ENCODE peak calls at places on chromosomes 6 and 20, in five cellular contexts. B, N, Y, A and K are unnamed samples.

GRCh38 chr6:26056583-26057350 is 30.5 kb upstream of the HFE start:
- DNase-seq in N (peak), B (peak), Y (peak), A (peak), K (peak)

GRCh38 chr6:145886228-145886956 is 71.8 kb upstream of the FBXO30 start:
- DNase-seq in Y (peak), A (no peak), B (no peak), N (no peak), K (peak)

GRCh38 chr6:84082693-84083265 is 49.2 kb downstream of the MRAP2 start:
- DNase-seq in B (no peak), A (no peak), Y (peak), N (no peak), K (no peak)

GRCh38 chr20:10478930-10479329 is 43.8 kb downstream of the SLX4IP start:
- DNase-seq in N (no peak), Y (no peak), A (no peak), B (no peak), K (no peak)

GRCh38 chr20:59026904-59027745 is 5.0 kb downstream of the ATP5F1E start:
- DNase-seq in B (no peak), A (no peak), Y (no peak), N (no peak), K (no peak)

GRCh38 chr20:53833333-53834043 is 236.9 kb downstream of the BCAS1 start:
- DNase-seq in A (no peak), Y (no peak), B (no peak), N (no peak), K (no peak)

GRCh38 chr6:166861961-166862286 is 94.4 kb downstream of the RNASET2 start:
- DNase-seq in Y (no peak), N (no peak), B (no peak), A (no peak), K (no peak)

GRCh38 chr20:5495026-5495425 is 178.3 kb upstream of the PROKR2 start:
- DNase-seq in Y (no peak), A (no peak), N (no peak), B (no peak), K (no peak)

GRCh38 chr6:158711264-158711663 is 61.4 kb downstream of the SYTL3 start:
- DNase-seq in Y (peak), N (no peak), B (no peak), A (no peak), K (no peak)
- H3K4me3 ChIP-seq in Y (peak), N (no peak), B (no peak), A (no peak), K (no peak)

DNA sequence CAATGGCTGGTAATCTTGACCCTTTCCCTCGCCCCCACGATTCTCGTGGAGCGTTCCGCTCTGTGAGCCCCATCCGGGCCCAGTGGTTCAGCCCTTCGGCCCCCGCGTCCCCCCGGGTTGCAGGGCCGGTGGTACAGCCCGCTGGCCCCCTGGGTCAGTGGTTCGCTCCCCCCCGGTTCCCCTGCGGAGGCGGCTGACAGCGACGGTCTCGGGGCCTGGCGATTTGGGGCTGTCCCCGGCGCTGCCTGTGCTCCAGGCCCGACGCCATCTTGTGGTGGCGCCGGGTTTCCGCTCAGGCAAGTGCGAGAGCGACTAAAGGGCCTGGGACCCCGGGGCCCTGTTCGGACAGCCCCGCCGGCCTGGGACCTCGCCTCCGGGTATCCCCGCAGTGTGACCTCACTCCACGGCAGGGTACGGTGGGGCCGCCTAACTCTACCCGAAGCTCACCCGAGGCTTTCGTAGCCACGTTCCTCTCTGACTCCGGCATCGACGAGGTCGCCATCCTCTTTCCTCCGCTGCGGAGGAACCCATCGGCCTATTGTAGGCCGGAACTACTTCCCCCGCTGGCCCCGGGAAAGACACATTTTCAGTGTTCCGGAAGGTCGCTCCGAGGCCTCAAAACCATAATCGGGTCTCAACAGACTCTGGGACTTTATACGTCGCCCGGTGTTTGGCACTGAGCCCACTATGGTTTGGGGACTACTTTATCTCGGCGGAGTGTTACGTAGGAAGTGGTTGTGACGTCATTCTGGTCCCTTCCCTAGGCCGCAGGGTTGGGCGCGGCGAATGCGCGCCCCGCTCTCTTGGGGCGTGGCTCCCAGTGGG is at the start of gene ZNF335:
- DNase-seq in A (peak), N (peak), B (peak), Y (peak), K (peak)
- TF ChIP-seq CTCF in A (peak), N (no peak), B (peak), Y (no peak), K (peak)

GRCh38 chr6:2896741-2897140 is 6.4 kb downstream of the SERPINB9 start:
- DNase-seq in A (no peak), Y (no peak), N (no peak), B (no peak), K (no peak)

GRCh38 chr6:2899596-2899995 is 3.5 kb downstream of the SERPINB9 start:
- DNase-seq in B (no peak), N (no peak), A (no peak), Y (no peak), K (no peak)

GRCh38 chr6:2902470-2902762 is 693 bp downstream of the SERPINB9 start:
- DNase-seq in Y (peak), N (peak), B (no peak), A (no peak), K (peak)

GRCh38 chr6:2900221-2900807 is 2.8 kb downstream of the SERPINB9 start:
- DNase-seq in Y (no peak), B (no peak), A (no peak), N (no peak), K (no peak)

GRCh38 chr6:2900821-2901644 is 2.1 kb downstream of the SERPINB9 start:
- DNase-seq in N (no peak), A (no peak), B (no peak), Y (peak), K (peak)
- H3K4me3 ChIP-seq in N (no peak), A (peak), B (no peak), Y (no peak), K (peak)

GRCh38 chr6:137202078-137202477 is 17.1 kb downstream of the IFNGR1 start:
- DNase-seq in A (no peak), N (no peak), B (no peak), Y (no peak), K (no peak)
- TF ChIP-seq CTCF in A (peak), N (no peak), B (peak), Y (peak), K (peak)

GRCh38 chr6:4786936-4787504 is 10.8 kb downstream of the CDYL start:
- DNase-seq in Y (no peak), A (no peak), B (no peak), N (no peak), K (no peak)
- H3K4me3 ChIP-seq in Y (no peak), A (no peak), B (no peak), N (no peak), K (no peak)